ENCODE peak calls at places on chromosomes 5 and 9, in six cellular contexts. K is NCI-H1092 treated with DMSO at 0.1 percent for 48 hours; O is LoVo; N is activated CD8-positive, alpha-beta memory T cell treated with anti-CD3 and anti-CD28 coated beads for 48 hours; S is iPS DF 19.7; E is OCI-LY7. C is an unnamed sample.

GRCh38 chr9:83062011-83062652 is 810 bp downstream of the RASEF start:
- DNase-seq in N (no peak), E (no peak), O (peak), K (peak), S (peak), C (no peak)

GRCh38 chr5:124383693-124384092 is 362.7 kb downstream of the ZNF608 start:
- DNase-seq in O (no peak), E (no peak), K (no peak), S (no peak), N (no peak), C (no peak)

GRCh38 chr5:78763659-78764189 is 115.2 kb upstream of the LHFPL2 start:
- DNase-seq in O (no peak), K (no peak), E (no peak), N (no peak), S (no peak), C (no peak)

GRCh38 chr5:151115272-151115905 is 34.6 kb upstream of the TNIP1 start:
- DNase-seq in E (peak), K (peak), N (no peak), S (no peak), O (peak), C (peak)

GRCh38 chr5:95673076-95673475 is 9.7 kb downstream of the SPATA9 start:
- DNase-seq in K (no peak), E (no peak), S (no peak), N (no peak), O (no peak), C (no peak)

GRCh38 chr5:139271201-139272027 is 22.1 kb upstream of the MATR3 start:
- DNase-seq in S (no peak), N (no peak), O (peak), E (no peak), K (no peak), C (peak)

GRCh38 chr5:107875834-107876233 is 205.1 kb upstream of the EFNA5 start:
- DNase-seq in K (no peak), N (no peak), S (no peak), E (no peak), O (no peak), C (no peak)

GRCh38 chr5:7897014-7897600 is 28.2 kb downstream of the MTRR start:
- DNase-seq in E (no peak), S (no peak), O (peak), K (peak), N (no peak), C (no peak)

GRCh38 chr5:150489358-150490295 is 18.3 kb upstream of the NDST1 start:
- DNase-seq in K (no peak), O (no peak), N (no peak), S (no peak), E (peak), C (no peak)

GRCh38 chr9:3027260-3027659 is 183.4 kb upstream of the PUM3 start:
- DNase-seq in N (no peak), S (no peak), O (no peak), K (peak), E (no peak), C (peak)

GRCh38 chr5:61916621-61917620 is 389.1 kb upstream of the KIF2A start:
- DNase-seq in K (no peak), S (no peak), O (no peak), E (no peak), N (no peak), C (no peak)

GRCh38 chr9:77514886-77515711 is 133.0 kb downstream of the GNA14 start:
- DNase-seq in S (no peak), N (no peak), K (no peak), O (no peak), E (no peak), C (no peak)

GRCh38 chr9:98249774-98250173 is 5.7 kb downstream of the TBC1D2 start:
- DNase-seq in O (no peak), E (no peak), S (no peak), K (no peak), N (no peak), C (no peak)

GRCh38 chr5:149618581-149619248 is 37.4 kb downstream of the ARHGEF37 start:
- DNase-seq in S (no peak), O (peak), N (no peak), K (peak), E (peak), C (peak)

GRCh38 chr9:89177401-89178161 is 1.0 kb downstream of the SHC3 start:
- DNase-seq in O (no peak), K (no peak), S (no peak), E (no peak), N (no peak), C (no peak)

GRCh38 chr9:73023025-73023541 is 70.2 kb upstream of the ALDH1A1 start:
- DNase-seq in N (no peak), K (peak), S (peak), O (peak), E (peak), C (no peak)

GRCh38 chr9:131275332-131276106 is 791 bp downstream of the FAM78A start:
- DNase-seq in S (no peak), K (no peak), N (no peak), O (no peak), E (peak), C (no peak)

GRCh38 chr5:170499621-170500020 is 4.2 kb upstream of the KCNIP1 start:
- DNase-seq in E (no peak), K (no peak), S (no peak), N (no peak), O (no peak), C (no peak)

GRCh38 chr9:132672413-132672690 is 2.1 kb downstream of the GTF3C4 start:
- DNase-seq in K (no peak), S (no peak), N (no peak), E (no peak), O (no peak), C (no peak)

GRCh38 chr5:176737001-176737745 is 73.2 kb upstream of the UNC5A start:
- DNase-seq in N (no peak), S (no peak), O (no peak), K (no peak), E (no peak), C (no peak)

GRCh38 chr5:133906303-133906702 is 62.1 kb downstream of the C5orf15 start:
- DNase-seq in E (peak), N (no peak), K (no peak), O (no peak), S (no peak), C (no peak)

GRCh38 chr9:108746864-108747263 is 108.9 kb downstream of the ACTL7B start:
- DNase-seq in E (no peak), N (no peak), O (peak), S (no peak), K (no peak), C (no peak)

GRCh38 chr5:16863380-16864007 is 72.6 kb downstream of the MYO10 start:
- DNase-seq in S (no peak), O (no peak), N (no peak), K (no peak), E (no peak), C (no peak)

GRCh38 chr9:17160327-17160726 is 25.5 kb downstream of the CNTLN start:
- DNase-seq in K (no peak), S (no peak), O (no peak), N (no peak), E (no peak), C (no peak)

GRCh38 chr5:172775326-172776234 is 4.6 kb upstream of the DUSP1 start:
- DNase-seq in E (no peak), N (no peak), O (no peak), K (no peak), S (no peak), C (no peak)

GRCh38 chr5:140109818-140110733 is 3.8 kb upstream of the PURA start:
- DNase-seq in E (no peak), K (no peak), N (no peak), O (no peak), S (no peak), C (no peak)

GRCh38 chr5:91332267-91333044 is 50.7 kb downstream of the ARRDC3 start:
- DNase-seq in K (no peak), O (peak), E (no peak), S (no peak), N (no peak), C (no peak)

GRCh38 chr9:91119679-91120078 is 242.0 kb downstream of the AUH start:
- DNase-seq in S (no peak), O (no peak), K (no peak), E (no peak), N (no peak), C (no peak)

GRCh38 chr5:134527156-134527960 is 1.9 kb downstream of the JADE2 start:
- DNase-seq in K (peak), O (peak), N (peak), E (peak), S (no peak), C (peak)

GRCh38 chr9:125987420-125987819 is 240.2 kb downstream of the PBX3 start:
- DNase-seq in S (no peak), E (no peak), O (no peak), N (no peak), K (no peak), C (no peak)

GRCh38 chr5:147901555-147901954 is 4.8 kb downstream of the C5orf46 start:
- DNase-seq in K (no peak), S (no peak), O (no peak), E (no peak), N (no peak), C (no peak)

GRCh38 chr9:7668541-7668940 is 131.0 kb downstream of the DMAC1 start:
- DNase-seq in S (no peak), K (no peak), E (no peak), O (no peak), N (no peak), C (no peak)

GRCh38 chr5:124309241-124309977 is 437.0 kb downstream of the ZNF608 start:
- DNase-seq in N (no peak), S (peak), K (no peak), O (peak), E (no peak), C (no peak)

GRCh38 chr5:135481908-135482307 is 29.8 kb upstream of the TIFAB start:
- DNase-seq in E (no peak), O (no peak), K (no peak), S (no peak), N (no peak), C (no peak)

GRCh38 chr5:112793201-112793600 is 55.5 kb downstream of the APC start:
- DNase-seq in O (no peak), N (no peak), K (no peak), S (no peak), E (no peak), C (no peak)